ENCODE peak calls at places on chromosome 17, in seven cellular contexts. H is cardiac muscle cell; Z is trophoblast cell; W is GM04503; L is stimulated activated CD4-positive, alpha-beta T cell treated with anti-CD3 and anti-CD28 coated beads, Interleukin-15, amount 100 ng/mL, for 1 hour; K is sigmoid colon; O is stimulated activated CD8-positive, alpha-beta memory T cell treated with anti-CD3 and anti-CD28 coated beads, Interleukin-12 subunit alpha, Interleukin-12 subunit beta, amount 100 ng/mL, for 1 hour. N is an unnamed sample.

GRCh38 chr17:38464723-38465419 is 36.6 kb downstream of the ARHGAP23 start:
- DNase-seq in Z (no peak), W (peak; percentile 76), H (peak; percentile 97), L (no peak), K (peak; percentile 97), O (no peak), N (no peak)

GRCh38 chr17:70254735-70255460 is 85.6 kb downstream of the KCNJ2 start:
- DNase-seq in K (no peak), Z (no peak), H (no peak), O (no peak), L (no peak), W (no peak), N (no peak)

GRCh38 chr17:77083547-77083946 is 57.2 kb upstream of the SEC14L1 start:
- DNase-seq in Z (no peak), L (no peak), K (no peak), W (no peak), H (no peak), O (no peak), N (no peak)

GRCh38 chr17:9226794-9227135 is 205.5 kb downstream of the NTN1 start:
- DNase-seq in H (no peak), L (no peak), Z (no peak), O (no peak), K (peak; percentile 63), W (no peak), N (no peak)

GRCh38 chr17:72726936-72727335 is 365.6 kb downstream of the SLC39A11 start:
- DNase-seq in W (no peak), H (no peak), L (no peak), O (peak; percentile 9), K (no peak), Z (no peak), N (peak; percentile 56)

GRCh38 chr17:75628425-75628824 is 4.8 kb upstream of the SMIM5 start:
- DNase-seq in O (no peak), W (no peak), H (no peak), L (no peak), K (no peak), Z (no peak), N (no peak)

GRCh38 chr17:61387511-61388305 is 11.9 kb upstream of the TBX2 start:
- DNase-seq in W (no peak), L (no peak), K (no peak), O (no peak), Z (no peak), H (no peak), N (no peak)

GRCh38 chr17:8041249-8041928 is 2.5 kb downstream of the ALOX15B start:
- DNase-seq in H (peak; percentile 96), L (no peak), Z (peak; percentile 72), W (peak; percentile 34), O (no peak), K (no peak), N (no peak)

GRCh38 chr17:50615818-50616217 is 18.9 kb upstream of the ABCC3 start:
- DNase-seq in W (no peak), O (no peak), Z (no peak), H (no peak), K (no peak), L (no peak), N (no peak)

GRCh38 chr17:50062323-50063243 is 6.7 kb downstream of the ITGA3 start:
- DNase-seq in W (no peak), L (no peak), H (peak; percentile 74), Z (peak; percentile 67), K (peak; percentile 93), O (no peak), N (peak; percentile 30)

GRCh38 chr17:307295-307691 is 45.3 kb downstream of the RPH3AL start:
- DNase-seq in W (no peak), O (no peak), L (no peak), H (no peak), K (no peak), Z (no peak), N (no peak)

N was measured in DMS153.